ENCODE peak calls at places on chromosomes 16 and 17, in five cellular contexts. Y is stimulated activated effector memory CD8-positive, alpha-beta T cell treated with anti-CD3 and anti-CD28 coated beads, Interleukin-12 subunit alpha, Interleukin-12 subunit beta, amount 100 ng/mL, for 72 hours; V is NCI-H2171 treated with DMSO at 0.1 percent for 48 hours; I is nephron progenitor cell; O is WTC11. P is an unnamed sample.
A peak's percentile ranks its signal among the peaks of the same experiment; 100 is the strongest.

GRCh38 chr17:62661337-62661736 is 33.9 kb downstream of the MRC2 start:
- DNase-seq in Y (no peak), V (no peak), I (no peak), O (no peak), P (no peak)

GRCh38 chr16:70725024-70725911 is 39.4 kb upstream of the MTSS2 start:
- DNase-seq in Y (no peak), V (no peak), I (no peak), O (no peak), P (no peak)

GRCh38 chr17:1485748-1486376 is 6.6 kb downstream of the MYO1C start:
- DNase-seq in Y (peak; percentile 82), V (peak; percentile 33), I (peak; percentile 46), O (peak; percentile 51), P (peak; percentile 64)

GRCh38 chr17:78781339-78782304 is at the start of gene CYTH1:
- DNase-seq in Y (peak; percentile 79), V (no peak), I (peak; percentile 68), O (peak; percentile 59), P (no peak)

GRCh38 chr17:75759457-75759856 is 5.5 kb downstream of the GALK1 start:
- DNase-seq in Y (no peak), V (no peak), I (no peak), O (no peak), P (no peak)

GRCh38 chr16:54431041-54431996 is 144.7 kb upstream of the IRX3 start:
- DNase-seq in Y (no peak), V (no peak), I (no peak), O (no peak), P (no peak)

GRCh38 chr17:37490638-37491614 is 1.2 kb downstream of the DUSP14 start:
- DNase-seq in Y (peak; percentile 53), V (no peak), I (peak; percentile 34), O (peak; percentile 41), P (no peak)

GRCh38 chr16:30567991-30568638 is 3.4 kb downstream of the ZNF688 start:
- DNase-seq in Y (peak; percentile 76), V (peak; percentile 61), I (no peak), O (no peak), P (peak; percentile 16)

GRCh38 chr17:51085150-51085805 is 35.4 kb downstream of the SPAG9 start:
- DNase-seq in Y (no peak), V (no peak), I (no peak), O (no peak), P (no peak)

GRCh38 chr16:5042574-5043171 is 8.9 kb upstream of the NAGPA start:
- DNase-seq in Y (no peak), V (no peak), I (no peak), O (no peak), P (no peak)

GRCh38 chr17:8556074-8556473 is 74.5 kb downstream of the MYH10 start:
- DNase-seq in Y (no peak), V (no peak), I (no peak), O (no peak), P (no peak)

GRCh38 chr17:38590988-38591758 is 14.6 kb downstream of the SRCIN1 start:
- DNase-seq in Y (no peak), V (peak; percentile 95), I (no peak), O (no peak), P (no peak)

GRCh38 chr17:79979201-79979840 is 56.4 kb downstream of the TBC1D16 start:
- DNase-seq in Y (no peak), V (no peak), I (no peak), O (peak; percentile 10), P (no peak)

GRCh38 chr17:4881761-4882555 is 17.4 kb upstream of the C17orf107 start:
- DNase-seq in Y (peak; percentile 72), V (peak; percentile 69), I (peak; percentile 65), O (peak; percentile 85), P (peak; percentile 49)

GRCh38 chr16:86631441-86631840 is 53.1 kb downstream of the FOXL1 start:
- DNase-seq in Y (no peak), V (no peak), I (no peak), O (no peak), P (no peak)

GRCh38 chr17:79844869-79845600 is 5.8 kb upstream of the CBX4 start:
- DNase-seq in Y (peak; percentile 78), V (peak; percentile 28), I (peak; percentile 71), O (peak; percentile 73), P (peak; percentile 32)

GRCh38 chr17:12415031-12415430 is 250.7 kb upstream of the MYOCD start:
- DNase-seq in Y (no peak), V (no peak), I (no peak), O (no peak), P (no peak)

GRCh38 chr17:4420692-4421131 is 13.0 kb upstream of the SPNS3 start:
- DNase-seq in Y (peak; percentile 74), V (peak; percentile 94), I (peak; percentile 62), O (peak; percentile 61), P (peak; percentile 37)

GRCh38 chr17:38681096-38681495 is 6.3 kb upstream of the EPOP start:
- DNase-seq in Y (no peak), V (no peak), I (no peak), O (no peak), P (no peak)

GRCh38 chr17:75447951-75448856 is 8.2 kb upstream of the TMEM94 start:
- DNase-seq in Y (no peak), V (no peak), I (no peak), O (no peak), P (no peak)

GRCh38 chr17:17590141-17590735 is 1.3 kb downstream of the PEMT start:
- DNase-seq in Y (no peak), V (no peak), I (no peak), O (no peak), P (no peak)

GRCh38 chr17:82092995-82093751 is 4.9 kb downstream of the FASN start:
- DNase-seq in Y (no peak), V (no peak), I (no peak), O (peak; percentile 8), P (no peak)

GRCh38 chr16:85363881-85364280 is 249.2 kb upstream of the GSE1 start:
- DNase-seq in Y (no peak), V (no peak), I (no peak), O (no peak), P (no peak)

GRCh38 chr17:43908111-43908721 is 880 bp upstream of the MPP2 start:
- DNase-seq in Y (no peak), V (peak; percentile 73), I (peak; percentile 68), O (peak; percentile 66), P (peak; percentile 48)

GRCh38 chr17:79970576-79971068 is 65.0 kb downstream of the TBC1D16 start:
- DNase-seq in Y (peak; percentile 60), V (no peak), I (no peak), O (peak; percentile 66), P (no peak)

GRCh38 chr17:77734371-77735050 is 224.0 kb upstream of the TNRC6C start:
- DNase-seq in Y (no peak), V (peak; percentile 89), I (peak; percentile 71), O (peak; percentile 47), P (no peak)

GRCh38 chr17:78722101-78722761 is 59.8 kb downstream of the CYTH1 start:
- DNase-seq in Y (no peak), V (peak; percentile 65), I (no peak), O (no peak), P (no peak)

GRCh38 chr16:53341787-53342186 is 92.5 kb upstream of the RBL2 start:
- DNase-seq in Y (no peak), V (no peak), I (no peak), O (no peak), P (no peak)

GRCh38 chr17:41738077-41738800 is 3.8 kb upstream of the HAP1 start:
- DNase-seq in Y (peak; percentile 90), V (peak; percentile 74), I (peak; percentile 89), O (peak; percentile 91), P (peak; percentile 85)

GRCh38 chr17:7334938-7335538 is 1.3 kb upstream of the ACAP1 start:
- DNase-seq in Y (no peak), V (no peak), I (no peak), O (no peak), P (no peak)

GRCh38 chr17:32514587-32514986 is 27.8 kb downstream of the CDK5R1 start:
- DNase-seq in Y (no peak), V (no peak), I (no peak), O (no peak), P (no peak)

GRCh38 chr17:57994436-57994835 is 6.4 kb upstream of the VEZF1 start:
- DNase-seq in Y (no peak), V (no peak), I (no peak), O (no peak), P (no peak)

GRCh38 chr16:14608111-14608566 is 21.9 kb downstream of the PARN start:
- DNase-seq in Y (no peak), V (no peak), I (no peak), O (no peak), P (no peak)

GRCh38 chr17:5580367-5580766 is 3.9 kb downstream of the NLRP1 start:
- DNase-seq in Y (no peak), V (no peak), I (no peak), O (no peak), P (no peak)

GRCh38 chr16:2473425-2473926 is 1.5 kb upstream of the TBC1D24 start:
- DNase-seq in Y (no peak), V (peak; percentile 20), I (peak; percentile 67), O (peak; percentile 42), P (no peak)

GRCh38 chr16:51766739-51767138 is 615.7 kb upstream of the SALL1 start:
- DNase-seq in Y (no peak), V (no peak), I (no peak), O (no peak), P (no peak)

GRCh38 chr17:38719943-38720641 is 10.0 kb upstream of the CISD3 start:
- DNase-seq in Y (no peak), V (no peak), I (peak; percentile 59), O (peak; percentile 85), P (no peak)